ENCODE peak calls at places on chromosomes 12 and 14, in six cellular contexts. F, M, T, N, G and R are unnamed samples.

GRCh38 chr12:3137268-3137761 is 60.1 kb downstream of the TSPAN9 start:
- DNase-seq in F (no peak), M (peak), T (no peak), N (no peak), G (no peak), R (no peak)

GRCh38 chr12:121713257-121714155 is 954 bp downstream of the TMEM120B start:
- DNase-seq in F (no peak), M (peak), T (no peak), N (peak), G (no peak), R (no peak)

GRCh38 chr12:105705765-105706164 is 375.3 kb downstream of the C12orf75 start:
- DNase-seq in F (peak), M (peak), T (peak), N (no peak), G (peak), R (no peak)

GRCh38 chr12:68559246-68559645 is 51.5 kb upstream of the RAP1B start:
- DNase-seq in F (no peak), M (no peak), T (no peak), N (no peak), G (no peak), R (no peak)

GRCh38 chr12:123064885-123065619 is 84.6 kb downstream of the ARL6IP4 start:
- DNase-seq in F (no peak), M (no peak), T (no peak), N (no peak), G (no peak), R (no peak)

GRCh38 chr12:89314060-89314761 is 38.1 kb downstream of the DUSP6 start:
- DNase-seq in F (no peak), M (no peak), T (no peak), N (no peak), G (no peak), R (no peak)

GRCh38 chr14:97306785-97307246 is 509.6 kb downstream of the VRK1 start:
- DNase-seq in F (no peak), M (no peak), T (no peak), N (no peak), G (no peak), R (no peak)

GRCh38 chr12:85865905-85866304 is 8.2 kb upstream of the NTS start:
- DNase-seq in F (no peak), M (peak), T (no peak), N (no peak), G (no peak), R (no peak)

GRCh38 chr14:102605026-102605425 is 12.6 kb downstream of the RCOR1 start:
- DNase-seq in F (no peak), M (no peak), T (no peak), N (no peak), G (no peak), R (no peak)

GRCh38 chr12:133203344-133204263 is 22.3 kb downstream of the ZNF268 start:
- DNase-seq in F (no peak), M (no peak), T (no peak), N (no peak), G (peak), R (no peak)

GRCh38 chr12:2264622-2265306 is 212.0 kb downstream of the CACNA1C start:
- DNase-seq in F (peak), M (peak), T (peak), N (no peak), G (no peak), R (no peak)

GRCh38 chr14:89371600-89371999 is 45.4 kb downstream of the FOXN3 start:
- DNase-seq in F (no peak), M (no peak), T (no peak), N (no peak), G (no peak), R (no peak)

GRCh38 chr14:51545396-51545795 is 106.3 kb upstream of the FRMD6 start:
- DNase-seq in F (no peak), M (no peak), T (no peak), N (no peak), G (no peak), R (no peak)

GRCh38 chr12:131203666-131204415 is 250.1 kb downstream of the ADGRD1 start:
- DNase-seq in F (no peak), M (no peak), T (no peak), N (no peak), G (no peak), R (no peak)

GRCh38 chr12:108861878-108862587 is 4.7 kb upstream of the SSH1 start:
- DNase-seq in F (no peak), M (no peak), T (peak), N (no peak), G (peak), R (no peak)

GRCh38 chr12:95820096-95820703 is 29.6 kb upstream of the NTN4 start:
- DNase-seq in F (peak), M (peak), T (no peak), N (no peak), G (no peak), R (peak)

GRCh38 chr12:88723219-88723618 is 142.9 kb upstream of the KITLG start:
- DNase-seq in F (no peak), M (peak), T (no peak), N (no peak), G (no peak), R (no peak)

GRCh38 chr12:114938487-114939210 is 254.7 kb upstream of the TBX3 start:
- DNase-seq in F (no peak), M (no peak), T (no peak), N (no peak), G (no peak), R (no peak)

GRCh38 chr12:63944586-63945228 is 100.2 kb downstream of the SRGAP1 start:
- DNase-seq in F (no peak), M (no peak), T (no peak), N (no peak), G (no peak), R (no peak)

GRCh38 chr12:55818140-55818728 is 393 bp downstream of the ORMDL2 start:
- DNase-seq in F (no peak), M (no peak), T (no peak), N (no peak), G (no peak), R (no peak)

GRCh38 chr14:104781271-104782077 is 14.1 kb downstream of the AKT1 start:
- DNase-seq in F (no peak), M (no peak), T (no peak), N (no peak), G (no peak), R (no peak)

GRCh38 chr12:107526555-107527180 is 158.9 kb upstream of the PWP1 start:
- DNase-seq in F (no peak), M (no peak), T (no peak), N (no peak), G (no peak), R (no peak)

DNA sequence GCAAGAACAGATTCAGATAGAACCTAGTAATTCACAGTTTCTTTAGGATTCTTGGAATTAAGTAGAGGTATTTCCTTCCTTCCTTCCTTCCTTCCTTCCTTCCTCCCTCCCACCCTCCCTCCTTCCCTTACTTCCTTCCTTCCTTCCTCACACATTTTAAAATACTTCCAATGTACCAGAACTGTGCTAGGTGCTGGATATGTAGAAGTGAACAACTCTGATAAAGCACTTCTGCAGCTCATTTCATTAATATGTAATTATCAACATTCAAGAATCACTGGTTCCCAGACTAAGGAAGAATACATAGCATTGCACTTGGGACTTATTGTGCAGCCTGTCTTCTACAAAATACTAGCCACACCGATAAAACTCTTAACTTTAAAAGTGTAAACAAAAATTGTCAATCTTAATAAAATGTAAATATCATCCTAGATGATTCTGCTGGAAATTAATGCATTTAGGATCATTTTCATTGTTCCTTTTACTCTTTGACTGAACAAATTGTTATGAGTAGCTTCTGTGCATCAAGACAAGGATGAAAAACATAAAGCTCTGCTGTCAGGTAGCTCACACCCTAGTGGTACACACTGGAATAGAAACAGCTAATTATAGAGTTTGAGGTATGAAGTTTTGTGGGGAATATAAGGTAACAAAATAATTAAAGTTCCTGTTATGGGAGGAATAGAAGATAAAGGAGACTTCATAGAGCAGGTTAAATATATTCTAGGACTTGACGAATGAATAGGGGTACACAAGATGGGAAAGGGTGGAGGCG is 99.9 kb upstream of the MYF6 start:
- DNase-seq in F (no peak), M (no peak), T (no peak), N (no peak), G (no peak), R (no peak)
- TF ChIP-seq CTCF in F (peak), M (peak), T (no peak), N (no peak), G (peak), R (no peak)

GRCh38 chr14:95163666-95164065 is 6.3 kb upstream of the DICER1 start:
- DNase-seq in F (no peak), M (peak), T (no peak), N (no peak), G (no peak), R (no peak)
- TF ChIP-seq CTCF in F (no peak), M (no peak), T (no peak), N (no peak), G (no peak), R (no peak)

GRCh38 chr12:9149372-9149771 is 33.7 kb upstream of the A2M start:
- DNase-seq in F (no peak), M (no peak), T (no peak), N (no peak), G (peak), R (no peak)
- TF ChIP-seq CTCF in F (no peak), M (no peak), T (no peak), N (no peak), G (peak), R (no peak)

DNA sequence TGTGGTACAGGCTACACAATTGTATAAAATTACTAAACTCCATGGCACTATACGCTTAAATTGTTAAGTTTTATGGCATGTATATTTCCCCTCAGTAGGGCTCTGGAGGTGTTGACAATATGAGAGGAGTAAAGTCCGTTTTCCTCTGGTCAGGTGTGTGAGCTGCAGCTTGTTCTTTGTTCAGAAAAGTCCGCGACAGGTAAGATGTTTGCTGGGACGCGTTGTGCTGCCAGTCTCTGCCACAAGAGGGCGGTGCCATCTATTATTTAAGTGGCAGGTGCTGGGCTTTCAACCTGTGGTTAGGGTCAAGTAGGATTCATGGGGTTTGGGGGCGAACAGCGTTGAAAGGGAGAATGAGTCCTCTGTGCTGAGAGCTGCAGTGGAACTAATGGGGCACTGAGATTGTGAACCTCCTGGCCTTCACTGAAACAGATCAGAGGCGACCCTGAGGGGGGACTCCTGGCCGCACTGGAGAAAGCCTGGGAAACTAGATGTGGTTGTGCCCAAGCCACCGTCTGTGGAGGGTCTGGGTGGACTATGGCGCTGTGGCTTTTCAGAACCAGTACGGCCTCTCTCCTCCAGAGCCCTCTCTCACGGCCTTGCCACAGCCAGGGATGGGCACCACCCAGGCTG is 179.0 kb downstream of the SLC15A4 start:
- DNase-seq in F (no peak), M (no peak), T (no peak), N (peak), G (peak), R (no peak)
- TF ChIP-seq CTCF in F (no peak), M (no peak), T (peak), N (peak), G (peak), R (no peak)

DNA sequence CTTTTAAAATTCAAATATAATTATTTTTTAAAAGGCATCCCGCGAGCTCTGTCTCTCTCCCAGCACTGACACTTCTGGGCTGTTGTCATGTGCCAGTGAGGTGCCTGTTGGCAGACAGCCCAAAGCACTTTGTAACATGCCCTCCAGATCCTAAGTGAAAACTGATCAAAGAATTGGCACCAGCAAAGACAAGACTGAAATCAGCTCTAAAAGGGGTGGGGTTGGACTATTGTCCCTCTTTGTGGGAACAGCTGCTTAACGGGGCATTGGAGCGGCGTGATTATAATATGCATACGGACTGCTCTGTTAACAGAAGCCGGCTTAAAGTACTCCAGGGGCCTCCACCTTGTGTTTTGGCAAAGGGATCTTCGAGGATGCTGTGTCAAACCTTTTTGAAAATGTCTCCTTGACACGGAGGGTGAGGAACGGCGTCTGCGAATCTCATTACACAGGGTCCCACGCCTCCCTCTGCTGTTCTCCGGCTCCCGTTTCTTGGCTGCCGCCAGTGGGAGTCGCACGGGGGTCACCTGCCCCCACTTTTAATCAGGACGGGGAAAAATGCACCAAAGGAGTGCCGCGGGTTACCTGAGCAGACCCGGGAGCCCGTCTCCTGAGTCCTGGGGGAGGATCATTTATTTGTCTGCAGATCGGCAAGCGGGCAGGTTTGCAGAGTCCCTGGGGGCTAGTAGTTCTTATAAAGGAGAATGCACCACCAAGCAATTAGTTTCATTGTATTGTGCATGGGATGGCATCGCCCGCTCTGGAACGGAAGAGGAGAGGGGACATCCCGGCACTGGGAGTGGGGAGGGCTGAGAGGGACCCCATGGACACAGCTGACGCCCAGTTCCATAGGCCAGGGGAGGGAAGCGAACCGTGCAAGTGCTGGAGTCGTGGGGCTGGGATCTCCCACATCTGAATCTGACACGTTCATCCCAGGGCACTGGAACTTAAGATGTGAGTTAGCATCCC is 44.3 kb downstream of the SPRING1 start:
- DNase-seq in F (no peak), M (no peak), T (no peak), N (peak), G (no peak), R (no peak)
- TF ChIP-seq CTCF in F (no peak), M (peak), T (no peak), N (no peak), G (no peak), R (no peak)

GRCh38 chr14:61063461-61063860 is 82.4 kb downstream of the SLC38A6 start:
- DNase-seq in F (no peak), M (no peak), T (no peak), N (no peak), G (no peak), R (no peak)

GRCh38 chr14:61065671-61066070 is 84.6 kb downstream of the SLC38A6 start:
- DNase-seq in F (no peak), M (no peak), T (no peak), N (no peak), G (no peak), R (no peak)

GRCh38 chr14:61064866-61065265 is 83.8 kb downstream of the SLC38A6 start:
- DNase-seq in F (no peak), M (no peak), T (no peak), N (no peak), G (no peak), R (no peak)

DNA sequence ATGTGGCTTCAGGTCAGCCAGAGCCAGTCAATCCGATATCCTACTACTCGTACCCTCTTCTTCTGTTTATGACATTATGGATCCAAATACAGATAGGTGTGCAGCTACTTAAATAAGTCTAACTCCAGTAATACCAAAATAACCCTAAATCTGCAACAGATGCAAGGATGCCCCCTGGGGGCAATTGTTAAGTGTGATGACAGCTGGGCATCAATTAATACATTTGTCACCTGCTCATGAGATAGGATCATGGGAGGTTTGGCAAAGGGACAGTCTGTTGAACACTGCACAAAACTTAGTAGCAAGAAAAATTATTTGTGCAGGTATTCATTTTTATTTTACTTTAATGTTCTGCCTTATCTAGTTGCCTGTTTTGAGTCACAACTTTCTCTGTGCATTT is 83.2 kb downstream of the SLC38A6 start:
- DNase-seq in F (no peak), M (no peak), T (no peak), N (no peak), G (peak), R (no peak)
- TF ChIP-seq CTCF in F (no peak), M (no peak), T (no peak), N (no peak), G (peak), R (no peak)

DNA sequence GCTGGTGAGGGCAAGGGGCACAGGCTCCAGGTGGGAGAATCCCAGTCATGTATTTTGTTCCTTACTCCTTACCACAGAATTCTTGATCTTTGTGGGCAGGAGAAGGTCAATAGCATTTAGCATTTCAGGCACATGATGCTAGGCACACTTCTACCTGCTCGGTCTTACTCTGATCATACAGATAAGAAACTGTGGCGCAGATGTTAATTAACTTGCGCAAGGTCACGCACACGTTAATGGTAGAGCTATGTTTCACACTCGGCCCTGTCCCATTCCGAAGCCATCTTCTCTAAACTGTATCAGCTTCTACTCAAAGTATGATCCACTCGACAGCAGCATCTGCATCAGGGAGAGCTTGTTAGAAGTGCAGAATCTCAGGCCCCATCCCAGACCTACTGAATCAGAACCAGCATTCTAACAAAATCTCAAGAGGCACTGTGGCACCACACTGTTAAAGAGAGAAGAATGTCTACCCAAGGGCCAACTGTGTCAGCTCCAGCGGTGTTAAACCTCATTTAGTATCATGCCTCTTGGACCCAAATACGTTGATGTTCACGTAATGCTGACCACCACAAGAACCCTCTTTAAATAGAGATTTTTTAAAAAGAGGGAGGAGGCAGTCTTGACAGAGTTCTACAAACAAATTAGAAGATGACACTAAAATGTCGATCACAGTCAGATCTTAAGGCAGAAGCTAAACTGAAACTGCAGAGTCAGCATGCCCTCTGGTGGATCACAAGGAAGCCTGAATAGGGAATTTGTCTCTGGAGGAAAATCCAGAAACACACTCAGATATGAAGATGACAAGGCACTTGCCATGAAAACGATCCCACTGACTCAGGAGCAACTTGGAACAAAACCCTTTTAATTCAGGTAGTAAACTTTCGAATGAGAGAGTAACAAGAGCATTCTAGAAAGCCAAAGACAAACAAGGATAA is 7.3 kb downstream of the STXBP6 start:
- DNase-seq in F (no peak), M (peak), T (no peak), N (no peak), G (no peak), R (no peak)
- TF ChIP-seq CTCF in F (peak), M (peak), T (peak), N (peak), G (peak), R (no peak)

GRCh38 chr12:32542550-32543229 is 136.4 kb upstream of the DNM1L start:
- DNase-seq in F (no peak), M (no peak), T (no peak), N (no peak), G (no peak), R (no peak)
- TF ChIP-seq CTCF in F (no peak), M (no peak), T (no peak), N (no peak), G (peak), R (no peak)